ENCODE peak calls at places on chromosome 21, in six cellular contexts. B is bronchial epithelial cell, N is transverse colon, A is cardiac muscle cell, U is AG09319, J is WTC11. L is an unnamed sample.

GRCh38 chr21:39161064-39161463 is 22.2 kb downstream of the PSMG1 start:
- DNase-seq in J (no peak), U (no peak), A (no peak), B (no peak), N (no peak), L (no peak)

GRCh38 chr21:46626536-46627302 is 8.8 kb upstream of the PRMT2 start:
- DNase-seq in N (no peak), J (no peak), B (no peak), U (no peak), A (no peak), L (no peak)

GRCh38 chr21:38897532-38898421 is 92.0 kb downstream of the ETS2 start:
- DNase-seq in J (no peak), A (no peak), U (no peak), B (no peak), N (no peak), L (no peak)

GRCh38 chr21:45502600-45502999 is 39.6 kb downstream of the SLC19A1 start:
- DNase-seq in U (no peak), A (no peak), J (no peak), N (no peak), B (no peak), L (no peak)

GRCh38 chr21:45366931-45367401 is 38.0 kb upstream of the COL18A1 start:
- DNase-seq in J (no peak), A (peak), N (peak), U (peak), B (no peak), L (peak)

GRCh38 chr21:45130324-45130774 is 56.0 kb downstream of the ADARB1 start:
- DNase-seq in J (no peak), B (peak), N (no peak), A (peak), U (no peak), L (no peak)

GRCh38 chr21:45096216-45096615 is 21.8 kb downstream of the ADARB1 start:
- DNase-seq in A (no peak), N (no peak), J (no peak), B (no peak), U (no peak), L (no peak)

GRCh38 chr21:46079357-46080170 is 18.3 kb upstream of the COL6A2 start:
- DNase-seq in U (peak), B (no peak), N (no peak), A (peak), J (no peak), L (no peak)

GRCh38 chr21:45333583-45334121 is 46.0 kb upstream of the POFUT2 start:
- DNase-seq in U (no peak), B (peak), J (no peak), N (no peak), A (no peak), L (no peak)

GRCh38 chr21:43654806-43655489 is 4.3 kb downstream of the HSF2BP start:
- DNase-seq in A (no peak), U (no peak), J (no peak), N (no peak), B (peak), L (no peak)

GRCh38 chr21:25005388-25005787 is 601.9 kb downstream of the MRPL39 start:
- DNase-seq in J (no peak), U (no peak), A (no peak), B (peak), N (no peak), L (no peak)

GRCh38 chr21:44710294-44710665 is 1.1 kb downstream of the TSPEAR start:
- DNase-seq in B (no peak), N (no peak), A (no peak), J (no peak), U (no peak), L (no peak)

GRCh38 chr21:38839683-38840286 is 34.1 kb downstream of the ETS2 start:
- DNase-seq in J (no peak), N (no peak), B (peak), A (peak), U (peak), L (no peak)

GRCh38 chr21:44918581-44919033 is 2.1 kb downstream of the ITGB2 start:
- DNase-seq in A (no peak), U (no peak), J (no peak), B (no peak), N (no peak), L (no peak)

GRCh38 chr21:28636988-28637691 is 355.5 kb downstream of the LTN1 start:
- DNase-seq in B (peak), J (no peak), N (no peak), U (peak), A (peak), L (peak)

GRCh38 chr21:45498646-45499000 is 43.6 kb downstream of the SLC19A1 start:
- DNase-seq in U (no peak), N (no peak), A (no peak), J (no peak), B (no peak), L (no peak)

GRCh38 chr21:44858291-44858690 is 15.2 kb downstream of the PTTG1IP start:
- DNase-seq in B (no peak), U (no peak), N (no peak), A (no peak), J (no peak), L (no peak)

GRCh38 chr21:43906585-43907370 is 41.8 kb downstream of the AGPAT3 start:
- DNase-seq in B (no peak), N (no peak), J (no peak), U (no peak), A (no peak), L (no peak)

GRCh38 chr21:25733859-25734653 is 648 bp downstream of the ATP5PF start:
- DNase-seq in U (no peak), J (peak), A (peak), N (no peak), B (peak), L (peak)

GRCh38 chr21:31201144-31201543 is 142.9 kb downstream of the TIAM1 start:
- DNase-seq in B (no peak), U (no peak), A (peak), N (no peak), J (no peak), L (no peak)

GRCh38 chr21:33296156-33296555 is 28.6 kb upstream of the IFNAR1 start:
- DNase-seq in A (no peak), N (no peak), U (no peak), J (no peak), B (no peak), L (no peak)
- TF ChIP-seq CTCF in A (no peak), N (no peak), U (no peak), J (no peak), B (no peak), L (no peak)

DNA sequence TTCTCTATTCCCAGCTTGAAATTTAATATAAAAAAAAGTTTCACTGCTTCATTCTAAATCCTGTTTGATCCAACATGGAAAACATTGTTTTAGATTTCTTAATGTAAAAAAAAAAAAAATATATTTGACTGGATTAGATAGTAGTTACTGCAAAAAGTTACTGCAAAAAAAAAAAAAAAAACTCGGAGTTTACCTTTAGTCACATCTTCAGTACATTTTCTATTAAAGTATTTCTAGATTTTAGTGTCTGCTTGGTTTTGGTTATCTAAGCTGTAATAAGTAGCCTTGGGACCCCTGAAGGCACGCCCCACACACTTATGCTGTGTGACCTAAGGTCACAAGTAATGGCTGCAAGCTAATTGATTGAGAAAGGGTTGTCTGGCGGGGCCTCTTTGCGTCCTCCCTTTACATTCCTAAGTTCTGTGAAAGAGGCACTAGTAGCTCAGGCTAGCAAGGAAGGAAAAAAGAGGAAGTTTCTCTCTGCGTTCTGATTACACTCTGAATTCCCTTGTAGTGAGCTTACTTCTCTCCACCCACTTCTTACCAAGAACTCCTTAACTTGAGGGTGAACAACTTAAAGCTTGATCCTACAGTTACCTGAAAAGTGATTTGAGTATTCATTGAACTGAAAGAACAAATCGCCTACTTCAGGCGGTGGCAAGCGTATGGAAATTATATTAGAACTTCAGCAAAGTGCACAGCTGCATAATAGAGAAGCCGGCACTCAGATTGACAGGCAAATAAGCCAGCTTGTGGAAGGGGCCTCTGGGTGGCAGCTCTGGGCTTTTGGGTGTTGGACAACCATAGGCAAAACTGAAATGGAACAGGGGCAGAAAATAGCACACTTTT is 464.2 kb downstream of the USP25 start:
- DNase-seq in B (peak), A (peak), N (peak), U (peak), J (peak), L (peak)
- TF ChIP-seq CTCF in B (peak), A (peak), N (no peak), U (peak), J (no peak), L (no peak)

GRCh38 chr21:33230518-33231324 is 983 bp downstream of the IFNAR2 start:
- DNase-seq in B (peak), N (peak), U (no peak), A (peak), J (peak), L (peak)
- TF ChIP-seq CTCF in B (peak), N (no peak), U (no peak), A (peak), J (no peak), L (no peak)

DNA sequence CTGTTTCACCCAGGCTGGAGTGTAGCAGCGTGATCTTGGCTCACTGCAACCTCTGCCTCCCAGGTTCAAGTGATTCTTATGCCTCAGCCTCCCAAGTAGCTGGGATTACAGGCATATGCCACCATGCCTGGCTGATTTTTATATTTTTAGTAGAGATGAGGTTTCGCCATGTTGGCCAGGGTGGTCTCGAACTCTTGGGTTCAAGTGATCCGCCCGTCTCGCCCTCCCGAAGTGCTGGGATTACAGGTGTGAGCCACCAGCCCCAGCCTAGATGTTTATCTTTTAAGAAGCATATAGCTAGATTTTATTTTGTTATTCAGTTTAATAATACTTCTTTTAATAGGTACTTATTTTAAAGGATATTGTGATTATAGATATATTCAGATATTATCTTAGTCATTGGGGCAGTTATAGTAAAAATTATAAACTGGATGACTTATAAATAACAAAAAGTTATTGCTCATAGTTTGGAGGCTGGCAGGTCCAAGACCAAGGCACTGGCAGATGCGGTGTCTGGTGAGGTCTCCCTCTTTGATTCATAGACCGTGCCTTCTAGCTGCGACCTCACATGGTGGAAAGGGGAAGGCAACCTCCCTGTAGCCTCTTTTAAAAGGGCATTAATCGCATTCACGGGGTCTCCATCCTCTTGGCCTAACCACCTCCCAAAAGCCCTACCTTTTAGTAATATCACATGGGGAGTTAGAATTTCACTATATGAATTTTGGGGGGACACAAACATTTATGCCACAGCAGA is 3.1 kb upstream of the KCNE2 start:
- DNase-seq in J (no peak), N (no peak), A (no peak), U (no peak), B (no peak), L (no peak)
- TF ChIP-seq CTCF in J (no peak), N (no peak), A (no peak), U (no peak), B (no peak), L (no peak)

GRCh38 chr21:36606292-36606982 is 92.5 kb upstream of the SIM2 start:
- DNase-seq in B (no peak), N (no peak), U (no peak), J (peak), A (no peak), L (no peak)
- TF ChIP-seq CTCF in B (no peak), N (no peak), U (no peak), J (no peak), A (no peak), L (no peak)

DNA sequence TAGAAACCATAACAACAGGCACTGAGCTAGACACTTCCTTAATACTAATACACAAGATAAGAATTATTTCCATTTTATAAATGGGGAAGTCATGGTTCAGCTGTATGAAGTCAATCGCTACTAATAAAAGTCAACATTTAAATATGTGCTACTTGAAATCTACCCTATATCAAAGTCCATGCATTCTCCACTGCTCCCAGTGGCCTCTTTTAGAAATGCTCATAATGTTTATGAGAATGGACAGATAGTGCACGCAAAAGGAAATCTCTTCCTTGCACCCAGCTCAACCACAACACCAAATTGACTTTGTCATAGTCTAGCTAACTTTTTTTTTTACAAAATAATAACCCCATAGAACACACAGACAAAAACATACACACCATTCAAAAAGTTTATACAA is 281.7 kb upstream of the CXADR start:
- DNase-seq in B (no peak), A (no peak), N (no peak), U (no peak), J (no peak), L (no peak)
- TF ChIP-seq CTCF in B (no peak), A (no peak), N (no peak), U (no peak), J (no peak), L (no peak)

DNA sequence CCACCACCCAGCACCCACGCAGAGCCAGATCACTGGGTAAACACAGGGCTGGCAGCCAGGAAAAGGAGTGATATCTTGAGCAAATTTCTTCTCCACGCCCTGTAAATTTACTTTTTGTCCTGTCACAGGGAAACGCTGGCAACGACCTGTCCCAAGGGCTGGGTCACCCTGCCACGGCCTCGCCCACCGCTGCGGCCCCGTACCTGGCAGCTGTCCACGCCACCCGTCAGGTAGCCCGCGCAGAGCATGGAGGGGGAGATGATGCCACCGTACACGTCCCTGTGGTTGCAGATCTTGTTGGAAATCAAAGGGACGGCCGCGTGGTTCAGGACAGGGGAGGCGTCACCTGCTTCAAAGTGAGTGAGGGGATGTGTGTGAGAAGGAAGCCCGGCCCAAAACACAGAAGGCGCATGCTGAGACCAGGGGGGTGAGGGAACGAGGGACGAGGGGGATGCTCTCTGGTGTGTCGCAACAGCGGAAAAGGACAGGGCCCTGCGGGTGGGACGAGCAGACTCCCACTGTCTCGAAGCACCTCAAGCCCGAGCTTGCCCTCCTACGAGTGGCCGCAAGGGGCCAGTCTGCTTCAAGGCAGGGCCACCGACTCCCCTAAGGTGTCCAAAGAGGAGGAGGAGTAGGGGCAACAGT is 10.1 kb upstream of the TFF1 start:
- DNase-seq in U (no peak), A (no peak), N (peak), B (no peak), J (peak), L (no peak)
- TF ChIP-seq CTCF in U (peak), A (no peak), N (peak), B (peak), J (no peak), L (no peak)

DNA sequence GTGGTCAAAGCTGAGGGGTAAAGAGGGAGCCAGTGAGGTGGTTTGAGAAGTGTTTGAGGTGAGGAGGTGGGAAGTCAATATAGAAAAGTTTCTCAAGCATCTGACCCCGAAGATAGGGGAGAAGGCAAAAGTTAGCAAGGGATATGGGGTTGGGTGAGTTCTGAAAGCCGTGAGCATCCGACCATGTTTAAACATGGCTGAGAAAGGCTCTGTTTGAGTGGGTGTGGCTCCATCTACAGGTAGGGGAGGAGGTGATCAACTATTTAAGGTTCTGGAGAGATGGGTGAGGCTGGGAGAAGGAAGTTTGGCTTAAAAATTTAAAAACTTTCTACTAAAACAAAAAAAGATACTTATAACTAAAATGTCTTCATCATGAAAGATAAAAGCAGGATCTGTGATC is 273.8 kb downstream of the KCNJ6 start:
- DNase-seq in N (no peak), J (peak), A (no peak), U (no peak), B (peak), L (peak)
- TF ChIP-seq CTCF in N (no peak), J (no peak), A (no peak), U (no peak), B (peak), L (no peak)

DNA sequence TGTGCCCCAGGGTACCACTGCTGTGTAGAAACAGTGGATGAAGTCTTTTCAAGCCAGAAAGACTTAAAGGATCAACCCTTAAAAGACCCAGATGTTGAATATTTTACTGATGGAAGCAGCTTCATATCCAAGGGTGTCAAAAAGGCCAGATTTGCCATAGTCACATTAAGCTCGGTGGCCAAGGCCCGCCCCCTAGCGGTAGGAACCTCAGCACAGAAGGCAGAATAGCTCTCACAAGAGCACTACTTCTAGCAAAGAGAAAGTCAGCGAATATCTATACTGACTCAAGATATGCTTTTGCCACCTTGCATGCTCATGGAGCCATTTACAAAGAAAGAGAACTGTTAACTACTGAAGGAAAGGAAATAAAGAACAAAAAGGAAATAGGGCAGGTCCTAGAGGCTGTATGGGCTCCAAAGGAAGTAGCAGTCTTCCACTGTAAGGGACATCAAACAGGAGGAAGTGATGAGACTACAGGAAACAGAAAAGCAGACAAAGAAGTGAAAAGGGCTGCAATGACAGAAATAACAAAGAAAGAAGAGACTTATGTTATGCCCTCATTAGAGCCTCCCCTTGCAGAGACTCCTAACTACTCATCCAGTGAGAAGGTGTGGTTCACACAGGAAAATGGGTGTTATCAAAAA is 90.5 kb downstream of the LIPI start:
- DNase-seq in U (no peak), B (peak), A (no peak), N (peak), J (peak), L (no peak)
- TF ChIP-seq CTCF in U (peak), B (peak), A (no peak), N (peak), J (peak), L (no peak)

L was measured in Calu3.